ENCODE peak calls at places on chromosomes 13 and 19, in five cellular contexts. X is kidney glomerular epithelial cell; A is activated T-helper 1 cell treated with anti-CD3 and anti-CD28 coated beads, Interleukin-2, amount 50 U/mL, for 16 hours; H is DMS 273 treated with DMSO at 0.1 percent for 48 hours; W is DMS153. Y is an unnamed sample.

GRCh38 chr13:77975358-77976042 is 56.9 kb upstream of the EDNRB start:
- DNase-seq in H (no peak), W (no peak), A (no peak), X (no peak), Y (no peak)

GRCh38 chr13:101447852-101448251 is 4.6 kb upstream of the ITGBL1 start:
- DNase-seq in X (no peak), W (no peak), A (no peak), H (no peak), Y (no peak)

GRCh38 chr19:18771328-18772242 is 19.5 kb downstream of the COMP start:
- DNase-seq in A (no peak), X (no peak), W (no peak), H (no peak), Y (no peak)

GRCh38 chr13:97539651-97540230 is 105.8 kb downstream of the RAP2A start:
- DNase-seq in H (no peak), W (no peak), X (no peak), A (no peak), Y (no peak)

GRCh38 chr19:33486407-33486806 is 35.2 kb downstream of the PEPD start:
- DNase-seq in A (no peak), H (no peak), X (no peak), W (no peak), Y (no peak)

GRCh38 chr19:4229179-4229931 is at the start of gene EBI3:
- DNase-seq in A (no peak), W (no peak), X (peak), H (no peak), Y (no peak)

GRCh38 chr19:38543807-38544568 is 73.8 kb downstream of the MAP4K1 start:
- DNase-seq in A (no peak), H (peak), W (peak), X (peak), Y (no peak)

GRCh38 chr13:81872581-81872980 is 1531.7 kb upstream of the SPRY2 start:
- DNase-seq in A (no peak), X (no peak), W (peak), H (no peak), Y (no peak)

GRCh38 chr19:17909017-17909732 is 23.6 kb upstream of the CCDC124 start:
- DNase-seq in A (no peak), W (no peak), H (no peak), X (no peak), Y (no peak)

GRCh38 chr13:35992964-35993363 is 138.2 kb downstream of the DCLK1 start:
- DNase-seq in A (no peak), X (no peak), W (no peak), H (no peak), Y (no peak)

GRCh38 chr13:76889254-76889653 is 3.0 kb upstream of the KCTD12 start:
- DNase-seq in X (no peak), H (no peak), W (no peak), A (no peak), Y (no peak)

GRCh38 chr19:53908106-53908932 is 759 bp upstream of the CACNG7 start:
- DNase-seq in X (no peak), W (no peak), H (no peak), A (no peak), Y (no peak)

GRCh38 chr19:31639306-31639705 is 290.1 kb upstream of the TSHZ3 start:
- DNase-seq in A (no peak), W (no peak), H (no peak), X (peak), Y (no peak)

GRCh38 chr19:739998-740715 is 10.8 kb upstream of the MISP start:
- DNase-seq in H (no peak), X (no peak), A (no peak), W (no peak), Y (no peak)

GRCh38 chr19:11641241-11641640 is 44.0 kb downstream of the ZNF627 start:
- DNase-seq in X (no peak), H (no peak), A (no peak), W (no peak), Y (no peak)

Y was measured in iPS DF 19.7.